ENCODE peak calls at places on chromosomes 3 and 15, in five cellular contexts. C, F, M, P and Q are unnamed samples.
A peak's percentile ranks its signal among the peaks of the same experiment; 100 is the strongest.

GRCh38 chr15:41934843-41935242 is 37.5 kb downstream of the EHD4 start:
- DNase-seq in C (peak; percentile 43), F (no peak), M (no peak), P (no peak), Q (no peak)

GRCh38 chr3:138726966-138727365 is 107.8 kb downstream of the PIK3CB start:
- DNase-seq in C (no peak), F (peak; percentile 6), M (no peak), P (no peak), Q (no peak)

GRCh38 chr3:143040264-143040879 is 39.0 kb downstream of the U2SURP start:
- DNase-seq in C (no peak), F (no peak), M (peak; percentile 50), P (no peak), Q (no peak)

GRCh38 chr3:138338816-138339215 is 9.2 kb upstream of the NME9 start:
- DNase-seq in C (no peak), F (no peak), M (no peak), P (no peak), Q (no peak)

GRCh38 chr3:61117045-61117898 is 134.0 kb downstream of the FHIT start:
- DNase-seq in C (no peak), F (no peak), M (peak; percentile 68), P (no peak), Q (no peak)

GRCh38 chr3:14525685-14526631 is 14.2 kb downstream of the GRIP2 start:
- DNase-seq in C (peak; percentile 33), F (no peak), M (no peak), P (no peak), Q (no peak)

GRCh38 chr3:12287727-12288465 is 974 bp upstream of the PPARG start:
- DNase-seq in C (peak; percentile 64), F (no peak), M (no peak), P (peak; percentile 39), Q (peak; percentile 36)

GRCh38 chr3:187717572-187717971 is 15.2 kb upstream of the RTP2 start:
- DNase-seq in C (no peak), F (no peak), M (no peak), P (no peak), Q (no peak)

GRCh38 chr3:174441588-174442316 is 417.4 kb upstream of the NAALADL2 start:
- DNase-seq in C (no peak), F (peak; percentile 57), M (peak; percentile 66), P (no peak), Q (no peak)

GRCh38 chr3:172525116-172525613 is 1.9 kb upstream of the TNFSF10 start:
- DNase-seq in C (no peak), F (no peak), M (no peak), P (no peak), Q (no peak)

GRCh38 chr3:39644176-39644575 is 165.2 kb upstream of the MYRIP start:
- DNase-seq in C (no peak), F (peak; percentile 44), M (no peak), P (no peak), Q (no peak)

GRCh38 chr3:28745436-28745835 is 396.8 kb upstream of the AZI2 start:
- DNase-seq in C (no peak), F (no peak), M (no peak), P (no peak), Q (no peak)

GRCh38 chr15:75673426-75674247 is 25.9 kb downstream of the SNX33 start:
- DNase-seq in C (no peak), F (no peak), M (no peak), P (peak; percentile 87), Q (no peak)

GRCh38 chr15:67100808-67101581 is 35.6 kb downstream of the SMAD3 start:
- DNase-seq in C (no peak), F (no peak), M (no peak), P (no peak), Q (no peak)

GRCh38 chr15:37880009-37880834 is 54.2 kb upstream of the TMCO5A start:
- DNase-seq in C (peak; percentile 26), F (peak; percentile 41), M (peak; percentile 76), P (no peak), Q (no peak)

GRCh38 chr3:197392961-197393360 is 94.5 kb upstream of the DLG1 start:
- DNase-seq in C (no peak), F (no peak), M (no peak), P (no peak), Q (no peak)

GRCh38 chr15:48084759-48085420 is 35.9 kb upstream of the SLC24A5 start:
- DNase-seq in C (peak; percentile 28), F (no peak), M (peak; percentile 52), P (no peak), Q (no peak)

GRCh38 chr15:101204744-101205535 is 46.9 kb downstream of the CHSY1 start:
- DNase-seq in C (no peak), F (no peak), M (no peak), P (no peak), Q (no peak)

GRCh38 chr3:51434746-51435323 is 43.8 kb downstream of the RBM15B start:
- DNase-seq in C (peak; percentile 77), F (no peak), M (peak; percentile 22), P (no peak), Q (no peak)

GRCh38 chr15:95162069-95162468 is 930.7 kb downstream of the MCTP2 start:
- DNase-seq in C (no peak), F (no peak), M (no peak), P (no peak), Q (no peak)

GRCh38 chr3:190339130-190339529 is 16.9 kb upstream of the CLDN1 start:
- DNase-seq in C (no peak), F (no peak), M (peak; percentile 20), P (no peak), Q (no peak)

GRCh38 chr15:23073890-23074631 is 34.7 kb upstream of the TUBGCP5 start:
- DNase-seq in C (peak; percentile 2), F (no peak), M (peak; percentile 89), P (no peak), Q (no peak)

GRCh38 chr3:19348929-19349564 is 200.7 kb downstream of the KCNH8 start:
- DNase-seq in C (peak; percentile 64), F (no peak), M (peak; percentile 6), P (no peak), Q (no peak)

GRCh38 chr3:17111556-17111955 is 226.8 kb downstream of the PLCL2 start:
- DNase-seq in C (no peak), F (no peak), M (no peak), P (no peak), Q (no peak)